ENCODE peak calls at places on chromosomes 6 and 20, in four cellular contexts. K, M, B and A are unnamed samples.

GRCh38 chr6:169019727-169020491 is 233.7 kb downstream of the THBS2 start:
- DNase-seq in K (no peak), M (no peak), B (no peak), A (no peak)

GRCh38 chr20:19565721-19566120 is 192.3 kb upstream of the RIN2 start:
- DNase-seq in K (no peak), M (no peak), B (no peak), A (no peak)

GRCh38 chr6:15410126-15410391 is 164.2 kb downstream of the JARID2 start:
- DNase-seq in K (no peak), M (no peak), B (no peak), A (no peak)

GRCh38 chr6:159309723-159310122 is 140.5 kb downstream of the FNDC1 start:
- DNase-seq in K (no peak), M (no peak), B (no peak), A (no peak)

GRCh38 chr20:11499235-11499634 is 418.5 kb upstream of the BTBD3 start:
- DNase-seq in K (no peak), M (no peak), B (no peak), A (no peak)

GRCh38 chr6:57123111-57123510 is 33.1 kb downstream of the ZNF451 start:
- DNase-seq in K (no peak), M (no peak), B (no peak), A (no peak)

GRCh38 chr20:12949429-12949980 is 59.3 kb upstream of the SPTLC3 start:
- DNase-seq in K (no peak), M (no peak), B (no peak), A (no peak)

GRCh38 chr6:151609146-151609962 is 115.5 kb downstream of the CCDC170 start:
- DNase-seq in K (peak), M (no peak), B (peak), A (no peak)

GRCh38 chr6:95784019-95784418 is 206.7 kb downstream of the MANEA start:
- DNase-seq in K (no peak), M (no peak), B (no peak), A (no peak)

GRCh38 chr6:167298166-167298565 is 7.1 kb downstream of the UNC93A start:
- DNase-seq in K (no peak), M (no peak), B (no peak), A (no peak)

GRCh38 chr20:48930035-48930434 is 8.5 kb downstream of the ARFGEF2 start:
- DNase-seq in K (no peak), M (no peak), B (no peak), A (no peak)

GRCh38 chr6:106556368-106556960 is 72.8 kb downstream of the RTN4IP1 start:
- DNase-seq in K (no peak), M (no peak), B (no peak), A (no peak)

GRCh38 chr6:88916615-88917198 is 46.7 kb downstream of the RNGTT start:
- DNase-seq in K (no peak), M (no peak), B (no peak), A (no peak)

GRCh38 chr20:63572788-63573738 is 976 bp downstream of the HELZ2 start:
- DNase-seq in K (no peak), M (no peak), B (no peak), A (no peak)

GRCh38 chr6:7124631-7125030 is 16.9 kb downstream of the RREB1 start:
- DNase-seq in K (no peak), M (no peak), B (no peak), A (no peak)

GRCh38 chr6:116144590-116144989 is 18.7 kb upstream of the COL10A1 start:
- DNase-seq in K (no peak), M (no peak), B (no peak), A (no peak)

GRCh38 chr6:39664173-39664572 is 61.0 kb downstream of the KIF6 start:
- DNase-seq in K (no peak), M (no peak), B (no peak), A (no peak)

GRCh38 chr20:32731882-32732266 is 11.4 kb downstream of the COMMD7 start:
- DNase-seq in K (no peak), M (no peak), B (no peak), A (no peak)

GRCh38 chr6:110287462-110288341 is 70.4 kb downstream of the METTL24 start:
- DNase-seq in K (no peak), M (no peak), B (no peak), A (no peak)

GRCh38 chr20:62025832-62026563 is 39.7 kb downstream of the TAF4 start:
- DNase-seq in K (peak), M (no peak), B (peak), A (no peak)
- TF ChIP-seq CTCF in K (peak), M (no peak), B (peak), A (peak)

DNA sequence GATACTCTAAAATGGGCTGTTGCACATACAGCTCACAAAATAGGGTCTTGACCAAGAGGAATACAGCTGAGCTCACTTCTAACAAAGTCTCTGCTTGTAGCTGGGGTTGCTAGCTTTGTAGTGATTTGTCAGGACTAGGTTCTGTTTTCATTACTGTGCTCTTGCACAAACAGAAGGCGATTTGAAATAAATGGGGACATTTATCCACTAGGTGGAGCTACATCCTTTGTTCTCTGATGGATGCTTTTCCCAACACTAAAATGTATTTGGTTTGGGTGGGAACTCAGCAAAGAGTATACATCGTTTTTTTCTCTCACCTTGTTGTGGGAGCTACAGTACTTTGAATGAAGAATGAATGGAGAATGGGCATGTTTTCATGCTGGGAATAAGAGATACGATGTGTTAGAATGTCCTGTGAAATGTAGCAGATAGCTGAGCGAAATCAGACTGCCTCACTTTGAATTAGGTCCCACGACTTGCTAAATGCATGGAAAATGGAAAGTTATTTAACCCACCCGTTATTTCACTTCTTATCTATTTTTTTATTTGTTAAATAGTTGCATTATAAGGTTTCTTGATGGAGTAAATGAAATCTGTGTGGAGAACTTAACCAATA is 494.7 kb upstream of the MAP3K7 start:
- DNase-seq in K (no peak), M (no peak), B (no peak), A (peak)
- TF ChIP-seq CTCF in K (peak), M (peak), B (peak), A (peak)

DNA sequence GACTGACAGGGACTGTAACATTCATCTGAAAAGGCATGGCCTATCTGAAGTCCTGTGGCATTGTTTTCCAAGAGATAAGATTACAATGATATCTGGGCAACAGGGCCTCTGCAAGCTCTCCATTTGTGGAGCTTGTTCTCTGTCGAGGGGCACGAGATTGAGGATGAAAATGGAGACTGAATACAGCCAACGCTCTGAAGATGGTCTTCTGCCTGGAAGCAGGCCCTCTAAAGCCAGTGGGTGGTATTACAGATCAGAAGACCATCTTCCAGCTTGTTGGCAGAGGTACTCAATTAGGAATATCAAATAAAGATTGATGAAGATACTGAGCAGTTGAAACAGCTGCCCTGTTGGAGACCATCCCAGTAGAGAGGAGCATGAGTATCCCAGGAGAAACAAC is 288.2 kb downstream of the CENPW start:
- DNase-seq in K (no peak), M (no peak), B (no peak), A (no peak)
- TF ChIP-seq CTCF in K (no peak), M (no peak), B (no peak), A (peak)

DNA sequence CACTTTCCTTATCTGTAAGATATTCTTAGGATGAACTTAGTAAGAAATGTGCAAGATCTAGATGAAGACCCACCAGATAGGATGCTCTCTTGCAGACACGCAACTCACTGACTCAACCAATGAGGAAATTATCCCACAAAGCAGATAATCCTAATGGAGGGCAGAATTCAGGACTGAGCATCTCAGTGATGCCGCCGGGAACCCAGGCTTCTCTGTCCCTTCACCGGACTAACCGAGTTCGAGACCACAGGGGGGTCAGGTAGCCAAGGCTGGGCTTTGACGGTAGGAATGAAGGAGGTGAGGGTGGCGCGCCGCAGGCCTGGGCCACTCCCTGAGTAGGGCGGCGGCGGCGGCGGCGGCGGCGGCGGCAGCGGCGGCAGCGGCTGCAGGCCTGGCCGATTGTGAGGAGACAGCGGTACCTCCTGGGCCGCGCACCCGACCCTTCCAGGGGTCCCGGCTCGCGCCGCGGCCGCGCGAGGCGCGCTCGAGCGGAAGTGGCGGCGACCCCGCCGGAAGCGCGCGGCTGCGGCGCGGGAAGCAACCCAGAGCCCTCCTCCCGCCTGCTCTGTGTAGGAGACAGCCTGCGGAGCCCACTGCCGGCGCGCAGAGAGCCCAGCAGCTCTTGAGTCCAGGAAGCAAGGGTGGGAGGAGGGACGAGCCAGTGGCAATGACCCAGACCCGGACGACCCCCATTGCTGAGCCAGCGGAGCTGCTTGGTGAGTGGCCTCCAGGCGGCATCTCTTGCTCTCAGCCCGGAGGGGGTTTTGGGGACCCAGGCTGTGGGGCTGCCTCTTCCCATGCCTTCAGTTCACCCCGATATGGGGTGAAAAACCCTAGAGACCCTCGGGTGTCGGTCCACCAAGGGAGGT is at the start of gene KHDC1:
- DNase-seq in K (peak), M (peak), B (peak), A (peak)
- TF ChIP-seq CTCF in K (no peak), M (no peak), B (no peak), A (no peak)

DNA sequence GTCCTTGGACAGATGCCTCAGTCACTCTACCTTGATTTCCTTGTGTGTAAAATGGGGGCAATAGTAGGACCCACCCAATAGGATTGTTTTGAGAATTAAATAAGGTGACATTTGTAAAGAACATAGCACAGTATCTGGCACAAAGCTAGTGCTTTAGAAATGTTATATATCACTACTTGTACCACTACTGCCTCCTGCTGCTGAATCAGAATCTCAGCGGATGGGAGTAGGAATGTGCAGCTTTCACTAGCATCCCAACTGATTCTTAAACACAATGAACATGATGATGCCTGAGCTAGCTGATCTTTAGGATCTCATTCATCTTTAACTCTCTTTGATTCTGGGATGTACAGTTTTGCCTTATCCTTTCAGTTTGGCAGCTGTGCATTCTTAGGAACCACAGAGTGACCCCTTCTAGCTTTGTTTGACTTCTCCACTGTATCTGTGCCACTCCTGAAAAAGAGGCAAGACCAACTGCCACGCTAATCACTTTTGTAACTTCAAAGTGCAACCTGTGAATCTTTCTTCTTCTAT is 7.2 kb downstream of the PBOV1 start:
- DNase-seq in K (no peak), M (no peak), B (no peak), A (no peak)
- TF ChIP-seq CTCF in K (no peak), M (no peak), B (no peak), A (no peak)

GRCh38 chr6:138593100-138593877 is 94.0 kb upstream of the NHSL1 start:
- DNase-seq in K (no peak), M (no peak), B (peak), A (no peak)

GRCh38 chr6:138592698-138593097 is 93.4 kb upstream of the NHSL1 start:
- DNase-seq in K (no peak), M (no peak), B (no peak), A (no peak)

GRCh38 chr6:138586638-138587037 is 87.3 kb upstream of the NHSL1 start:
- DNase-seq in K (no peak), M (no peak), B (no peak), A (no peak)

GRCh38 chr6:138590796-138591709 is 91.8 kb upstream of the NHSL1 start:
- DNase-seq in K (no peak), M (no peak), B (peak), A (peak)

DNA sequence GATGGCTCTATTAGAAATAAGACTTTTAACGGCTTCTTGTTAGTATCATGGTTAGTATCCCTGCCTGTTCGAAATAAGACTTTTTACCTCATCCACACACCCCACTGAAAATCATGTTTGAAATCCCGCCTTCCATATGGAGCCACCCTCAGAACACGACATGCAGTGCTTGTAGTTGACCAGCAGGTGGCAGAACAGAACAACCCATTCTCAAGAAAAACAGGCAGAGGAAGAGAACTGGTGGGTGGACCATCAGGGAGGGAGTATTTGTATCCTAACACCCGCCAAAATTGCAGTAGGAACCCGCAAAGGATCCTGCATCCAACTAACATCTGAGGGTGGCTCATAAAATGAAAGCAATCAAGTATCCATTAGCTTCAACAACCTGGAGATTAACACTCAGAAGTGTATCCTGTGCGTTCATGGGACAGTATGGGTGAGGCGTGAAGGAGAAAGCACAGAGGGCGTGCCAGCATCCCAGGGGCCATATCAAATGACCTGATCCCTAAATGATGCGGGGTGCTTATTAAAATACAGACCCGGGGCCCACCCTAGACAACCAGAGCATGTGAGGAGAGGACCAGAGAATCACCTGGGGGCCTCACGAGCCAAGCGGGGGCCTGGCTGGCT is 89.6 kb upstream of the NHSL1 start:
- DNase-seq in K (no peak), M (no peak), B (peak), A (peak)
- TF ChIP-seq CTCF in K (peak), M (peak), B (peak), A (peak)

DNA sequence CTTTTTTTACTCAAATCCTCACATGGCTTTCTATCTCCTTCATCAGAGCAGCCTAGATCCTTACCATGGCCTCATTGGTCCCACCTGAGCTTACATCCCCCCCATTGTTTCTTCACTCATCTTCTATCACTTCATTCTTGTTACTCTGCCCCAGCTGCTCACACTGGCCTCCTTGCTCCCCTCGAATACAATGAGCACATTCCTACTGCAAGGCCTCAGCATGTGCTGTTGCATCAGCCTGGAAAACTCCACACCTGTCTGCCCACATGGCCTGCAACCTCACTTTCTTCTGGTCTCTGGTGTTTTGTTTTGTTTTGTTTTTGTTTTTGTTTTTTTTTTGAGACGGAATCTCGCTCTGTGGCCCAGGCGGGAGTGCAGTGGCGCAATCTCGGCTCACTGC is 212.6 kb downstream of the TBX18 start:
- DNase-seq in K (no peak), M (no peak), B (no peak), A (no peak)
- TF ChIP-seq CTCF in K (no peak), M (no peak), B (no peak), A (no peak)

GRCh38 chr20:62150236-62150575 is 6.6 kb downstream of the SS18L1 start:
- DNase-seq in K (no peak), M (no peak), B (no peak), A (no peak)

GRCh38 chr20:62147125-62147524 is 3.6 kb downstream of the SS18L1 start:
- DNase-seq in K (no peak), M (no peak), B (no peak), A (no peak)

GRCh38 chr20:62147528-62147927 is 4.0 kb downstream of the SS18L1 start:
- DNase-seq in K (no peak), M (no peak), B (no peak), A (no peak)

GRCh38 chr20:62149532-62150235 is 6.1 kb downstream of the SS18L1 start:
- DNase-seq in K (no peak), M (no peak), B (no peak), A (no peak)

GRCh38 chr20:62148908-62149314 is 5.3 kb downstream of the SS18L1 start:
- DNase-seq in K (no peak), M (no peak), B (no peak), A (no peak)
- TF ChIP-seq CTCF in K (no peak), M (no peak), B (no peak), A (no peak)

DNA sequence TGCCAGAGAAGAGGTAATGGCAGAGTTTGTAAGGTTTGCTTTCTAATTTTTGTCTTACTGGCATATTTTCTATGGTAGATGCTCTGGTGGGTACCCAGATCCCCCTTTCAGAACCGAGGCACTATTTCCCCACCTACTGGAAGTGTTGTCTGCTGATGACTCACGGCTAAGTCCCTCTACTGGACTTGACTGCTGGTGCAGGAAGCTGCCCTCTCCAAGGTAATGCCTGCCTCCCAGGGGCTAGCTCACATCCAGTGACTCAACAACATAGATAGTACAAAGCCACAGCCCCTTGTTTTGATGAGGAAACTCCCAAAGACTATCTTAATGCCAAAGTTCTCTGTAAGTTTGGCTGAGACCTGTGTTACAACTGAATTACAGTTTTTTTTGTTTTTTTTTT is 285.4 kb upstream of the FLRT3 start:
- DNase-seq in K (no peak), M (no peak), B (no peak), A (no peak)
- TF ChIP-seq CTCF in K (no peak), M (no peak), B (no peak), A (no peak)

GRCh38 chr6:82246802-82247633 is 526 bp downstream of the IBTK start:
- DNase-seq in K (no peak), M (peak), B (peak), A (peak)
- TF ChIP-seq CTCF in K (no peak), M (no peak), B (no peak), A (no peak)